ENCODE peak calls at places on chromosome 9, in five cellular contexts. I is Right ventricle myocardium superior, O is tibial artery, K is HTR-8/SVneo, V is NCI-H1417. G is an unnamed sample.

GRCh38 chr9:933356-933755 is 43.1 kb upstream of the DMRT3 start:
- DNase-seq in I (no peak), O (no peak), K (no peak), V (no peak), G (no peak)

GRCh38 chr9:121288874-121289553 is 21.1 kb downstream of the GSN start:
- DNase-seq in I (peak), O (no peak), K (no peak), V (no peak), G (no peak)

GRCh38 chr9:82721596-82721995 is 341.3 kb downstream of the RASEF start:
- DNase-seq in I (no peak), O (no peak), K (peak), V (no peak), G (no peak)

GRCh38 chr9:25602366-25603044 is 75.7 kb downstream of the TUSC1 start:
- DNase-seq in I (no peak), O (no peak), K (no peak), V (no peak), G (no peak)

GRCh38 chr9:123473226-123473625 is 117.2 kb downstream of the CRB2 start:
- DNase-seq in I (no peak), O (no peak), K (no peak), V (no peak), G (peak)

GRCh38 chr9:19156026-19156474 is 28.8 kb upstream of the PLIN2 start:
- DNase-seq in I (no peak), O (no peak), K (no peak), V (no peak), G (no peak)

GRCh38 chr9:4840018-4840417 is 47.3 kb downstream of the RCL1 start:
- DNase-seq in I (no peak), O (no peak), K (no peak), V (no peak), G (no peak)

GRCh38 chr9:134366223-134367031 is 40.2 kb downstream of the RXRA start:
- DNase-seq in I (peak), O (peak), K (peak), V (peak), G (no peak)

GRCh38 chr9:134910146-134910545 is 7.6 kb downstream of the FCN1 start:
- DNase-seq in I (no peak), O (peak), K (no peak), V (no peak), G (no peak)

GRCh38 chr9:125748511-125749099 is 1.4 kb downstream of the PBX3 start:
- DNase-seq in I (peak), O (no peak), K (no peak), V (no peak), G (no peak)

GRCh38 chr9:129568560-129569505 is 52.1 kb downstream of the C9orf50 start:
- DNase-seq in I (peak), O (peak), K (no peak), V (peak), G (peak)

GRCh38 chr9:129962889-129963703 is 79.9 kb downstream of the FNBP1 start:
- DNase-seq in I (no peak), O (peak), K (peak), V (no peak), G (no peak)

GRCh38 chr9:137740311-137740710 is 121.5 kb downstream of the EHMT1 start:
- DNase-seq in I (peak), O (no peak), K (no peak), V (peak), G (peak)

GRCh38 chr9:87609002-87609401 is 111.3 kb downstream of the DAPK1 start:
- DNase-seq in I (no peak), O (no peak), K (no peak), V (no peak), G (no peak)

GRCh38 chr9:107273634-107274033 is 9.4 kb upstream of the RAD23B start:
- DNase-seq in I (no peak), O (no peak), K (no peak), V (no peak), G (no peak)

GRCh38 chr9:133090752-133091325 is 29.1 kb downstream of the CEL start:
- DNase-seq in I (no peak), O (no peak), K (no peak), V (no peak), G (no peak)

GRCh38 chr9:15211994-15212501 is 95.0 kb downstream of the TTC39B start:
- DNase-seq in I (no peak), O (no peak), K (no peak), V (no peak), G (no peak)

GRCh38 chr9:79559501-79560181 is 12.1 kb upstream of the TLE4 start:
- DNase-seq in I (no peak), O (no peak), K (no peak), V (peak), G (peak)

GRCh38 chr9:15722888-15723287 is 170.0 kb downstream of the CCDC171 start:
- DNase-seq in I (no peak), O (no peak), K (no peak), V (no peak), G (no peak)

GRCh38 chr9:127178646-127179632 is 56.5 kb upstream of the ANGPTL2 start:
- DNase-seq in I (no peak), O (no peak), K (no peak), V (no peak), G (no peak)

GRCh38 chr9:97307500-97308163 is at the start of gene CCDC180:
- DNase-seq in I (peak), O (peak), K (no peak), V (no peak), G (no peak)

GRCh38 chr9:16982780-16983179 is 112.3 kb upstream of the BNC2 start:
- DNase-seq in I (no peak), O (no peak), K (no peak), V (peak), G (no peak)

GRCh38 chr9:113566712-113567071 is 103.2 kb downstream of the RGS3 start:
- DNase-seq in I (no peak), O (peak), K (no peak), V (no peak), G (no peak)

GRCh38 chr9:543478-543877 is 298.0 kb upstream of the DMRT1 start:
- DNase-seq in I (no peak), O (no peak), K (no peak), V (no peak), G (no peak)

GRCh38 chr9:107274953-107275422 is 8.1 kb upstream of the RAD23B start:
- DNase-seq in I (no peak), O (no peak), K (peak), V (no peak), G (no peak)

GRCh38 chr9:127033059-127033458 is 89.4 kb downstream of the ANGPTL2 start:
- DNase-seq in I (no peak), O (no peak), K (no peak), V (no peak), G (no peak)